ENCODE peak calls at places on chromosomes 11 and 22, in five cellular contexts. Z, X, R, U and D are unnamed samples.

GRCh38 chr22:49765951-49766350 is 61.7 kb downstream of the BRD1 start:
- DNase-seq in Z (no peak), X (no peak), R (peak; percentile 69), U (peak; percentile 56), D (no peak)

GRCh38 chr11:35035894-35036408 is 103.0 kb upstream of the CD44 start:
- DNase-seq in Z (no peak), X (peak; percentile 94), R (no peak), U (no peak), D (peak; percentile 39)

GRCh38 chr11:31974737-31975136 is 116.1 kb upstream of the RCN1 start:
- DNase-seq in Z (peak; percentile 48), X (peak; percentile 81), R (no peak), U (no peak), D (peak; percentile 55)

GRCh38 chr11:82995754-82996398 is 75.8 kb downstream of the RAB30 start:
- DNase-seq in Z (no peak), X (no peak), R (no peak), U (no peak), D (no peak)

GRCh38 chr22:35518781-35519180 is 21.9 kb upstream of the RASD2 start:
- DNase-seq in Z (no peak), X (no peak), R (no peak), U (no peak), D (no peak)

GRCh38 chr11:68447015-68447801 is 13.3 kb upstream of the PPP6R3 start:
- DNase-seq in Z (peak; percentile 75), X (peak; percentile 51), R (peak; percentile 94), U (peak; percentile 90), D (peak; percentile 91)

GRCh38 chr11:50412832-50413231 is 380.2 kb downstream of the OR4C45 start:
- DNase-seq in Z (no peak), X (no peak), R (peak; percentile 21), U (no peak), D (no peak)

GRCh38 chr22:39647836-39648500 is 77.4 kb downstream of the CACNA1I start:
- DNase-seq in Z (no peak), X (no peak), R (no peak), U (no peak), D (no peak)

GRCh38 chr11:73950869-73951710 is at the start of gene DNAJB13:
- DNase-seq in Z (peak; percentile 67), X (peak; percentile 60), R (no peak), U (peak; percentile 33), D (peak; percentile 90)

GRCh38 chr11:88704505-88704904 is 361.3 kb downstream of the GRM5 start:
- DNase-seq in Z (no peak), X (peak; percentile 5), R (no peak), U (no peak), D (no peak)

GRCh38 chr22:44625981-44626687 is 75.9 kb upstream of the PRR5 start:
- DNase-seq in Z (peak; percentile 55), X (peak; percentile 45), R (peak; percentile 92), U (peak; percentile 83), D (peak; percentile 60)

GRCh38 chr22:23283591-23284503 is 103.5 kb downstream of the BCR start:
- DNase-seq in Z (no peak), X (no peak), R (no peak), U (no peak), D (no peak)

GRCh38 chr11:100562102-100562501 is 125.0 kb upstream of the ARHGAP42 start:
- DNase-seq in Z (no peak), X (peak; percentile 86), R (no peak), U (no peak), D (no peak)

GRCh38 chr11:13110929-13111812 is 102.1 kb downstream of the RASSF10 start:
- DNase-seq in Z (peak; percentile 64), X (peak; percentile 76), R (no peak), U (no peak), D (peak; percentile 39)

GRCh38 chr11:75200051-75200450 is 40.5 kb upstream of the TPBGL start:
- DNase-seq in Z (no peak), X (no peak), R (no peak), U (peak; percentile 66), D (no peak)

GRCh38 chr11:86463120-86463519 is 88.4 kb downstream of the CCDC81 start:
- DNase-seq in Z (no peak), X (no peak), R (no peak), U (no peak), D (no peak)

GRCh38 chr11:124640660-124641059 is 18.0 kb downstream of the TBRG1 start:
- DNase-seq in Z (no peak), X (no peak), R (no peak), U (no peak), D (no peak)

GRCh38 chr11:29184939-29185890 is 831.6 kb downstream of the KCNA4 start:
- DNase-seq in Z (peak; percentile 16), X (peak; percentile 98), R (no peak), U (no peak), D (peak; percentile 27)

GRCh38 chr11:122690801-122691649 is 35.5 kb downstream of the UBASH3B start:
- DNase-seq in Z (no peak), X (peak; percentile 57), R (no peak), U (no peak), D (no peak)

GRCh38 chr22:26589367-26589844 is 526 bp downstream of the TPST2 start:
- DNase-seq in Z (peak; percentile 20), X (peak; percentile 12), R (peak; percentile 91), U (no peak), D (peak; percentile 17)

GRCh38 chr11:75188671-75189070 is 37.8 kb downstream of the SLCO2B1 start:
- DNase-seq in Z (no peak), X (no peak), R (no peak), U (no peak), D (no peak)

GRCh38 chr22:49667236-49667635 is 160.4 kb downstream of the BRD1 start:
- DNase-seq in Z (no peak), X (no peak), R (peak; percentile 77), U (peak; percentile 67), D (no peak)

GRCh38 chr11:81033779-81034550 is 1593.1 kb upstream of the TENM4 start:
- DNase-seq in Z (no peak), X (no peak), R (no peak), U (no peak), D (no peak)

GRCh38 chr11:68950268-68950667 is 30.5 kb downstream of the MRGPRD start:
- DNase-seq in Z (peak; percentile 47), X (no peak), R (no peak), U (no peak), D (peak; percentile 65)

GRCh38 chr11:5234390-5234834 is at the start of gene HBD:
- DNase-seq in Z (no peak), X (peak; percentile 61), R (no peak), U (no peak), D (no peak)

GRCh38 chr22:39236321-39237275 is 8.2 kb downstream of the PDGFB start:
- DNase-seq in Z (no peak), X (no peak), R (no peak), U (no peak), D (no peak)

GRCh38 chr22:17120281-17120680 is 879 bp downstream of the TMEM121B start:
- DNase-seq in Z (peak; percentile 27), X (peak; percentile 30), R (peak; percentile 89), U (no peak), D (no peak)

GRCh38 chr22:46063861-46064235 is 86.5 kb upstream of the PPARA start:
- DNase-seq in Z (no peak), X (no peak), R (peak; percentile 35), U (peak; percentile 66), D (no peak)

GRCh38 chr11:10529279-10529678 is 11.7 kb downstream of the RNF141 start:
- DNase-seq in Z (no peak), X (peak; percentile 78), R (no peak), U (no peak), D (no peak)

GRCh38 chr11:126475627-126475991 is 120.1 kb downstream of the ST3GAL4 start:
- DNase-seq in Z (no peak), X (no peak), R (no peak), U (no peak), D (no peak)

GRCh38 chr11:82927264-82927880 is 25.8 kb downstream of the DDIAS start:
- DNase-seq in Z (peak; percentile 65), X (peak; percentile 64), R (no peak), U (no peak), D (peak; percentile 37)

GRCh38 chr22:44574581-44575343 is 76.7 kb upstream of the RTL6 start:
- DNase-seq in Z (no peak), X (no peak), R (no peak), U (peak; percentile 48), D (no peak)

GRCh38 chr22:49838771-49839717 is 11.4 kb upstream of the BRD1 start:
- DNase-seq in Z (no peak), X (peak; percentile 33), R (peak; percentile 89), U (no peak), D (no peak)

GRCh38 chr11:27926981-27927481 is 180.9 kb downstream of the KIF18A start:
- DNase-seq in Z (peak; percentile 29), X (peak; percentile 88), R (no peak), U (no peak), D (peak; percentile 30)

GRCh38 chr22:24134090-24134846 is 47.0 kb upstream of the SUSD2 start:
- DNase-seq in Z (no peak), X (no peak), R (peak; percentile 90), U (no peak), D (no peak)

GRCh38 chr11:104451193-104451592 is 287.2 kb upstream of the PDGFD start:
- DNase-seq in Z (no peak), X (no peak), R (no peak), U (no peak), D (no peak)

GRCh38 chr22:20137671-20138416 is 6.2 kb downstream of the ZDHHC8 start:
- DNase-seq in Z (no peak), X (no peak), R (no peak), U (no peak), D (no peak)

GRCh38 chr22:36628561-36629060 is 74.9 kb downstream of the CACNG2 start:
- DNase-seq in Z (no peak), X (no peak), R (no peak), U (no peak), D (no peak)
- TF ChIP-seq POLR2A in Z (no peak), X (no peak), R (no peak), U (no peak), D (no peak)

GRCh38 chr11:64225608-64226506 is at the start of the genes NUDT22 and TRPT1:
- DNase-seq in Z (peak; percentile 80), X (peak; percentile 66), R (peak; percentile 98), U (peak; percentile 96), D (peak; percentile 78)
- TF ChIP-seq POLR2A in Z (peak; percentile 67), X (peak; percentile 49), R (peak; percentile 9), U (peak; percentile 90), D (peak; percentile 72)

DNA sequence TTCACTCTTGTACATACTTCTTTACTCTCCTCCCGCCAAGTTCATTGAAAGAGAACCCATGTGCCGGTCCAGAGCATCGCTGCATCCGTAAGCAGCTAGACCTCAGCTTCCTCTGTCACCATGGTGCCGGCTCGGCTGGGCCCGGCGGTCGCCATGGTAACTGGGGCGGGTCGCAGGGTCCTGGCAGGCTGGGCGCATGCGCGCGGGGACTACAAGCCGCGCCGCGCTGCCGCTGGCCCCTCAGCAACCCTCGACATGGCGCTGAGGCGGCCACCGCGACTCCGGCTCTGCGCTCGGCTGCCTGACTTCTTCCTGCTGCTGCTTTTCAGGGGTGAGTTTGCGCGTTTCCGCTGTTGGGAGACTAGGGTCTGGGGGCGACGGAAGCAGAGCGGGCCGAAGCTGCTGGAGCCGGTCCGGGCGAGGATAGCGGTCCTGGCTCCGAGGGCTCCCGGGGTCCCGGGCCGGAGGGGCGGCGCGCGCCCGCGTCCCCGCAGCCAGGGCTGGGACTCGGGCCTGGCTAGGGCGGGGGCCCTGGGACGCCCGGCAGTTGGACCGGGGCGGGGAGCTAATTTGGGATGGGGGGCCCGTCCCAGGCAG is at the start of gene JAM3:
- DNase-seq in Z (peak; percentile 74), X (peak; percentile 90), R (peak; percentile 98), U (peak; percentile 97), D (peak; percentile 92)
- TF ChIP-seq POLR2A in Z (peak; percentile 27), X (peak; percentile 69), R (peak; percentile 6), U (peak; percentile 79), D (peak; percentile 75)

GRCh38 chr11:65416341-65417185 is 6.0 kb upstream of the NEAT1 start:
- DNase-seq in Z (peak; percentile 84), X (peak; percentile 71), R (peak; percentile 99), U (peak; percentile 97), D (peak; percentile 68)
- TF ChIP-seq POLR2A in Z (peak; percentile 28), X (peak; percentile 63), R (peak; percentile 14), U (no peak), D (peak; percentile 33)